ENCODE peak calls at places on chromosomes 2 and 18, in eight cellular contexts. X is uterus, Z is breast epithelium, T is esophagus muscularis mucosa, M is adrenal gland, G is GM12891, H is H54, S is HCT116. Y is an unnamed sample.
A peak's percentile ranks its signal among the peaks of the same experiment; 100 is the strongest.

GRCh38 chr2:74690571-74690970 is 36.5 kb downstream of the SEMA4F start:
- DNase-seq in H (peak; percentile 54), G (peak; percentile 39), Z (no peak), T (no peak), M (peak; percentile 24), X (no peak), S (peak; percentile 49), Y (peak; percentile 48)

GRCh38 chr18:10745971-10746370 is 220.1 kb downstream of the NAPG start:
- DNase-seq in Z (no peak), G (no peak), T (no peak), M (no peak), X (no peak), H (no peak), S (no peak), Y (no peak)

GRCh38 chr2:239309398-239310245 is 91.2 kb downstream of the HDAC4 start:
- DNase-seq in G (no peak), H (no peak), Z (no peak), M (peak; percentile 10), T (no peak), S (no peak), X (peak; percentile 16), Y (no peak)

GRCh38 chr18:9244376-9244775 is 90.2 kb upstream of the TWSG1 start:
- DNase-seq in S (no peak), X (no peak), M (no peak), T (no peak), Z (no peak), H (no peak), G (no peak), Y (no peak)

GRCh38 chr2:210188755-210189154 is 17.5 kb upstream of the KANSL1L start:
- DNase-seq in M (no peak), G (no peak), X (no peak), H (no peak), Z (no peak), T (no peak), S (no peak), Y (no peak)

GRCh38 chr2:233267516-233268245 is 16.2 kb downstream of the ATG16L1 start:
- DNase-seq in H (no peak), Z (no peak), M (no peak), S (no peak), G (peak; percentile 36), X (no peak), T (no peak), Y (no peak)

GRCh38 chr2:238107525-238108422 is 7.6 kb downstream of the ESPNL start:
- DNase-seq in Z (no peak), M (no peak), G (peak; percentile 84), S (no peak), H (no peak), X (no peak), T (no peak), Y (no peak)

GRCh38 chr18:3256693-3257626 is 5.0 kb upstream of the MYL12B start:
- DNase-seq in Z (no peak), G (no peak), S (no peak), T (no peak), X (no peak), M (no peak), H (no peak), Y (no peak)

GRCh38 chr2:74831693-74832530 is 2.0 kb upstream of the HK2 start:
- DNase-seq in G (no peak), H (peak; percentile 50), S (no peak), M (no peak), Z (no peak), X (no peak), T (no peak), Y (no peak)

GRCh38 chr2:5914831-5915611 is 222.8 kb downstream of the SOX11 start:
- DNase-seq in H (no peak), T (peak; percentile 78), S (no peak), Z (no peak), X (no peak), G (no peak), M (no peak), Y (no peak)

GRCh38 chr2:15965564-15966019 is 25.2 kb downstream of the MYCN start:
- DNase-seq in X (no peak), M (no peak), Z (no peak), H (no peak), S (no peak), T (no peak), G (no peak), Y (no peak)

GRCh38 chr2:36476411-36476810 is 120.8 kb downstream of the CRIM1 start:
- DNase-seq in S (no peak), G (no peak), X (no peak), Z (no peak), M (no peak), H (no peak), T (no peak), Y (no peak)

GRCh38 chr2:88626171-88627054 is 851 bp downstream of the EIF2AK3 start:
- DNase-seq in M (peak; percentile 40), H (peak; percentile 6), X (peak; percentile 26), S (no peak), T (no peak), Z (no peak), G (peak; percentile 14), Y (peak; percentile 81)

GRCh38 chr2:233386382-233387041 is 32.2 kb downstream of the DGKD start:
- DNase-seq in H (no peak), X (no peak), S (no peak), M (no peak), Z (no peak), T (no peak), G (no peak), Y (no peak)

GRCh38 chr18:29969876-29970275 is 1072.7 kb downstream of the DSC3 start:
- DNase-seq in X (no peak), Z (no peak), G (no peak), T (no peak), S (no peak), H (no peak), M (no peak), Y (no peak)

GRCh38 chr2:238444242-238444641 is 17.5 kb downstream of the ASB1 start:
- DNase-seq in G (no peak), T (no peak), X (no peak), Z (no peak), S (no peak), M (no peak), H (no peak), Y (no peak)

GRCh38 chr18:56468379-56468778 is 170.0 kb downstream of the TXNL1 start:
- DNase-seq in X (no peak), Z (no peak), S (no peak), M (no peak), G (no peak), H (no peak), T (no peak), Y (no peak)

GRCh38 chr18:51194604-51195003 is 2.9 kb downstream of the MEX3C start:
- DNase-seq in M (no peak), Z (no peak), H (no peak), G (no peak), T (no peak), S (no peak), X (no peak), Y (peak; percentile 42)

DNA sequence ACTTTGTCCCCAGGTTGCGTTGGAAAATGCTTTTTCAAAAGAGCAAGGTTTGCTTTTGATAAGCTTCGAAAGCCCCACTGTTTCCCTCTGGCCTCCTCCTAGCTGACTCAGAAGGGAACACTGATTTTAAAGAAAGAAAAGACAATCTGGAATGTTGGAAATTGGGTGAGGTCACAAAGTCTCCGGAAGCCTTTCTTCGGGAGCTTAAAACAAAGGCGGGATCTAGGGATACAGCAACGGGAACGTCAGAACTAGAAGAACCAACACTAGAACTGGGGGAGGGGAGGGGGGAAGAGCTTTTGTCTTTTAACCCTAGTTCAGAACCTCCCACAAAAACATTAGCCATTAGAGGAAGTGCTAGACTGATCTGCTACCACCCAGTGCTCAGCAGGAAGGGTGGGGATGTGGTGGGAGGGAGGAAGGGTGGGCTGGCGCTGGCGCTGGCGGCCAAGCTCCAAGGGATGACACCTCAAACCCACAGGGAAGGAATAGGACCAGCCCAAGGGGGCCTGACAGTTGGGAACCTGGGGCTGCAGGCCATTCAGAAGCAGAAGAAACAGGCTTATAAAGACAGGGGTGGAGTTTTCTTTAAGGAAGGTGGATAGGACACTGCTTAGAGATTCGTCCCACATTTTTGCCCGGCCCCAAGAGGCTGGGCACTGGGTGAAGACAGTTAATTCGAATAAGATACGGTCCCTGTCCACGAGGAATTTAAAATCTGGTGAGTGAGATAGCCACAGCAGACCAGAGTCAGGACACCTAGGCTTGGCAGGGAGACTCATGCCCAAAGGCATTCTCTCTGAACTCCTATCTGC is 1.7 kb downstream of the TMSB10 start:
- DNase-seq in S (peak; percentile 83), G (no peak), T (peak; percentile 92), M (peak; percentile 50), Z (peak; percentile 50), H (peak; percentile 55), X (peak; percentile 70), Y (peak; percentile 17)
- TF ChIP-seq POLR2A in S (peak; percentile 89), G (peak; percentile 34), T (no peak), M (peak; percentile 45), Z (no peak), H (peak; percentile 59), X (no peak), Y (no peak)

DNA sequence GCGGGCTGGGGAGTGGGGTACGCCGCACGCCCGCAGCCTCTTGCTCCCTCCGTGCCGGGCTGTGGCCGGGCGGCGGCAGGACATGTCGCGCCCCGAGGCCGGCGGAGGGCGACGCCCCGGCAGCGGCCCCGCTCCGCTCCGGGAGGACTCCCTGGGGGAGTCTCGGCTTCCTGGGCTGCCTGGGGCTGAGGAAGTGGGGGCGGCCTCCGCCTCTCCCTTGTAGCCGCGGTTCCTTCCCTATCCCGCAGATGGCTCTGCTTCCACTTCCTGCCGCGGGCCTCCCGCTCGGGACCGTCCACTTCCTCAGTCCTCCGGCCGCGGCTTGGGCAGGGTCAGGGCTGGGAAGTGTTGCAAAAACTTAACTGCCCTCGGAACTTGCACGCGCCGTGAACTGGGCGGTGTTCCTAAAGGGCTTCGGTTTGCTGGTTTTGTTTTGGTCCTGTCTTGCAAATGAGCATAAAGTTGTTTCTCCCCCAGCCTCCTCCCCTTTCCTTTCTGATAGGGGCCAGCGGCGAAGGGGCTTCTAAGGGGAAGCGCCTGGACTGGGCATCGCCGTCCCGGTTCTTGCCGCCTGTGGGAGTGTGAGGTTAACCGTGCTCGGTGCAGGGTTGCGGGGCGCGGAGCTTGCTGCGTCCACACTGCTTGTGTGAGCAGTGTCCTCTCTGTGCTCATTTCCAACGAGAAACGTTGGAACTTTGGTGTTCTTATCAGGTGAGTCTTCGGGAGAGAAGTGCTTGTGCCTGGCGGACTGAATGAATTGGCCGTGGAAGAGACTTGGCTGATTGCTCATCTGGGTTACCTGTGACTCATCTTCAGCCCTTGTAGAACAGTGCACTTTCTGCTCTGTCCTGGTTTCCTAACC is 600 bp downstream of the RALB start:
- DNase-seq in M (peak; percentile 83), H (peak; percentile 76), T (peak; percentile 96), X (peak; percentile 81), G (peak; percentile 50), S (no peak), Z (peak; percentile 55), Y (peak; percentile 79)
- TF ChIP-seq POLR2A in M (peak; percentile 62), H (no peak), T (no peak), X (no peak), G (no peak), S (no peak), Z (no peak), Y (no peak)

DNA sequence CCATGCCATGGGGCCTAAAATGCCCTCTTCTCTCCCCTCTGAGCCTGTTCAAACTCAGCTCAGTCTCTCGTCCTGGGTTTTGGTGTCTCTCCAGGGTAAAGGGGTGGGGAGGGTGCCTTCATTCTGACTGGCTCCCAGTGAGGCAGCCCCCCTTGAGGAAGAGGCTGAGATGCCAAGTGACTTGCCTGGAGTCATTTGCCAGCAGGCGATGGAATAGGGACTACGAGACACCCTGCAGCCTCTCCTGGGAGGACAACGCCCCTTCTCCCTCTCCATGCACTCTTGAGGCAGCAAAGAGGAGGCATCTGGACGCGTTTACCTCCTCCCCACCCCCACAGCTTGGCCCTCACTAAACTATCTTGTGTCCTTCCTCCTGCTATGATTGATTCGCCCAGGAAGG is 765 bp upstream of the STON1 start:
- DNase-seq in T (no peak), H (no peak), M (no peak), X (peak; percentile 63), S (no peak), Z (no peak), G (no peak), Y (no peak)
- TF ChIP-seq POLR2A in T (no peak), H (no peak), M (no peak), X (no peak), S (no peak), Z (no peak), G (no peak), Y (no peak)

GRCh38 chr18:48949606-48950535 is 894 bp downstream of the SMAD7 start:
- DNase-seq in H (no peak), M (no peak), Z (no peak), S (no peak), X (no peak), T (no peak), G (no peak), Y (peak; percentile 31)
- TF ChIP-seq POLR2A in H (no peak), M (peak; percentile 46), Z (no peak), S (no peak), X (no peak), T (no peak), G (no peak), Y (no peak)

Y was measured in erythroblast.